ENCODE peak calls at places on chromosomes 11 and 22, in ten cellular contexts. J is HEK293T; Z is HL-60; P is activated CD4-positive, alpha-beta T cell treated with anti-CD3 and anti-CD28 coated beads, Interleukin-2, amount 50 U/mL, for 48 hours; I is GM20000; F is T follicular helper cell; K is epithelial cell of proximal tubule; Y is heart left ventricle; R is tibial nerve; B is left kidney. S is an unnamed sample.
A peak's percentile ranks its signal among the peaks of the same experiment; 100 is the strongest.

GRCh38 chr22:42459273-42460040 is 27.3 kb upstream of the NFAM1 start:
- DNase-seq in J (peak; percentile 35), Z (no peak), P (no peak), I (no peak), F (no peak), K (no peak), Y (no peak), R (no peak), B (peak; percentile 68), S (no peak)

GRCh38 chr11:15505155-15505554 is 390.4 kb downstream of the INSC start:
- DNase-seq in J (no peak), Z (no peak), P (no peak), I (no peak), F (no peak), K (no peak), Y (no peak), R (no peak), B (no peak), S (no peak)

GRCh38 chr11:35911616-35912165 is 32.2 kb upstream of the LDLRAD3 start:
- DNase-seq in J (no peak), Z (no peak), P (no peak), I (peak; percentile 20), F (no peak), K (no peak), Y (no peak), R (no peak), B (no peak), S (no peak)

GRCh38 chr11:62445314-62445740 is 26.5 kb downstream of the SCGB1A1 start:
- DNase-seq in J (no peak), Z (no peak), P (no peak), I (no peak), F (no peak), K (no peak), Y (peak; percentile 39), R (peak; percentile 43), B (peak; percentile 44), S (peak; percentile 85)

GRCh38 chr11:102192349-102193066 is 82.3 kb downstream of the YAP1 start:
- DNase-seq in J (no peak), Z (no peak), P (no peak), I (no peak), F (no peak), K (no peak), Y (no peak), R (no peak), B (no peak), S (no peak)

GRCh38 chr11:32003335-32003734 is 87.5 kb upstream of the RCN1 start:
- DNase-seq in J (no peak), Z (no peak), P (no peak), I (no peak), F (no peak), K (no peak), Y (no peak), R (no peak), B (peak; percentile 13), S (no peak)

GRCh38 chr22:24763872-24764485 is 10.5 kb downstream of the PIWIL3 start:
- DNase-seq in J (no peak), Z (no peak), P (no peak), I (no peak), F (no peak), K (no peak), Y (no peak), R (no peak), B (no peak), S (no peak)

GRCh38 chr11:129895126-129896041 is at the start of gene NFRKB:
- DNase-seq in J (peak; percentile 97), Z (peak; percentile 57), P (peak; percentile 88), I (peak; percentile 99), F (peak; percentile 82), K (no peak), Y (peak; percentile 91), R (peak; percentile 81), B (peak; percentile 95), S (no peak)

GRCh38 chr11:92753161-92753560 is 216.3 kb upstream of the MTNR1B start:
- DNase-seq in J (no peak), Z (no peak), P (no peak), I (no peak), F (no peak), K (no peak), Y (no peak), R (no peak), B (no peak), S (no peak)

GRCh38 chr11:102849319-102849718 is 5.9 kb upstream of the MMP3 start:
- DNase-seq in J (no peak), Z (no peak), P (no peak), I (no peak), F (no peak), K (no peak), Y (no peak), R (no peak), B (no peak), S (no peak)

GRCh38 chr11:63212742-63213141 is 30.7 kb downstream of the SLC22A25 start:
- DNase-seq in J (peak; percentile 34), Z (peak; percentile 2), P (no peak), I (peak; percentile 24), F (no peak), K (no peak), Y (no peak), R (no peak), B (peak; percentile 52), S (no peak)

GRCh38 chr22:22460635-22461034 is 47.9 kb downstream of the ZNF280B start:
- DNase-seq in J (no peak), Z (no peak), P (no peak), I (no peak), F (no peak), K (no peak), Y (no peak), R (no peak), B (no peak), S (no peak)